ENCODE peak calls at places on chromosomes 5 and 9, in ten cellular contexts. D is naive B cell; C is brain microvascular endothelial cell; M is esophagus muscularis mucosa; L is effector memory CD4-positive, alpha-beta T cell; G is CD8-positive, alpha-beta T cell; F is C1 segment of cervical spinal cord; S is fibroblast of mammary gland; U is D341Med; V is CD4-positive, alpha-beta memory T cell. Z is an unnamed sample.

GRCh38 chr5:141734501-141735231 is 52.6 kb upstream of the ARAP3 start:
- DNase-seq in S (peak), U (no peak), D (no peak), C (peak), L (peak), G (peak), M (no peak), F (no peak), V (no peak), Z (peak)

GRCh38 chr9:93586290-93587057 is 10.1 kb downstream of the PHF2 start:
- DNase-seq in G (no peak), F (no peak), C (no peak), U (peak), L (no peak), S (no peak), M (peak), V (no peak), D (no peak), Z (no peak)

GRCh38 chr5:38663276-38663675 is 106.8 kb upstream of the LIFR start:
- DNase-seq in G (no peak), D (no peak), U (no peak), F (no peak), M (no peak), C (no peak), L (no peak), V (no peak), S (no peak), Z (no peak)

GRCh38 chr5:127072861-127073846 is at the start of gene C5orf63:
- DNase-seq in L (peak), S (peak), G (peak), C (no peak), M (peak), F (peak), D (peak), V (peak), U (peak), Z (peak)

GRCh38 chr5:13659391-13659790 is 285.1 kb downstream of the DNAH5 start:
- DNase-seq in D (no peak), U (no peak), F (no peak), C (peak), L (no peak), M (no peak), S (peak), V (no peak), G (no peak), Z (no peak)

GRCh38 chr9:92749934-92750315 is 14.7 kb downstream of the BICD2 start:
- DNase-seq in C (no peak), S (peak), D (no peak), L (no peak), M (no peak), G (no peak), U (no peak), V (no peak), F (no peak), Z (no peak)

GRCh38 chr5:151708126-151708525 is 21.4 kb upstream of the SPARC start:
- DNase-seq in L (no peak), D (no peak), M (no peak), F (no peak), V (no peak), C (no peak), G (no peak), U (no peak), S (peak), Z (peak)

GRCh38 chr9:34862043-34862442 is 96.0 kb upstream of the PHF24 start:
- DNase-seq in C (no peak), D (no peak), F (no peak), S (no peak), G (no peak), U (no peak), M (no peak), V (no peak), L (no peak), Z (no peak)

GRCh38 chr5:179605026-179605833 is 18.2 kb downstream of the HNRNPH1 start:
- DNase-seq in L (no peak), C (no peak), G (no peak), M (no peak), S (peak), U (no peak), F (no peak), V (no peak), D (no peak), Z (no peak)

GRCh38 chr9:135804588-135805421 is 102.5 kb downstream of the CAMSAP1 start:
- DNase-seq in M (no peak), D (no peak), F (no peak), V (no peak), S (no peak), G (no peak), C (no peak), L (no peak), U (no peak), Z (no peak)

GRCh38 chr5:176647870-176648466 is 684 bp downstream of the TSPAN17 start:
- DNase-seq in D (no peak), S (no peak), M (no peak), F (no peak), U (peak), G (no peak), L (no peak), V (peak), C (no peak), Z (no peak)

GRCh38 chr9:137804908-137805356 is 72.7 kb upstream of the CACNA1B start:
- DNase-seq in S (peak), C (peak), L (no peak), U (no peak), F (no peak), D (no peak), G (no peak), M (no peak), V (no peak), Z (peak)

Z was measured in HCEC 1CT.